ENCODE peak calls at places on chromosomes 2 and 18, in nine cellular contexts. I is left kidney; K is activated naive CD4-positive, alpha-beta T cell; X is activated CD4-positive, alpha-beta T cell treated with anti-CD3 and anti-CD28 coated beads, Interleukin-2, amount 50 U/mL, for 48 hours; C is NCI-H446 treated with DMSO at 0.1 percent for 48 hours; P is AG09319; N is NCI-H345; Y is HCT116; G is CD8-positive, alpha-beta T cell. H is an unnamed sample.

GRCh38 chr2:232928564-232929302 is 58.7 kb downstream of the SNORC start:
- DNase-seq in I (no peak), X (no peak), N (no peak), P (no peak), C (no peak), G (no peak), K (no peak), Y (no peak), H (no peak)

GRCh38 chr18:59022167-59022945 is 117.3 kb upstream of the SEC11C start:
- DNase-seq in K (no peak), X (no peak), Y (no peak), C (peak; percentile 77), G (no peak), N (no peak), I (peak; percentile 73), P (peak; percentile 88), H (peak; percentile 83)

GRCh38 chr2:98454073-98454472 is 9.4 kb downstream of the INPP4A start:
- DNase-seq in I (no peak), P (no peak), K (no peak), C (no peak), X (no peak), G (no peak), Y (no peak), N (no peak), H (no peak)

GRCh38 chr2:10188211-10188610 is 65.7 kb downstream of the RRM2 start:
- DNase-seq in K (no peak), P (no peak), Y (peak; percentile 35), G (no peak), C (no peak), I (peak; percentile 63), X (no peak), N (no peak), H (no peak)

GRCh38 chr18:12009581-12010140 is 28.4 kb downstream of the IMPA2 start:
- DNase-seq in P (no peak), K (no peak), Y (no peak), X (no peak), G (no peak), C (no peak), N (no peak), I (no peak), H (no peak)

GRCh38 chr2:181648478-181649155 is 8.3 kb downstream of the CERKL start:
- DNase-seq in G (no peak), Y (no peak), X (no peak), C (no peak), K (no peak), N (no peak), P (no peak), I (no peak), H (no peak)

GRCh38 chr18:62512532-62512931 is 10.3 kb upstream of the ZCCHC2 start:
- DNase-seq in P (no peak), C (no peak), Y (no peak), X (no peak), N (no peak), I (no peak), G (no peak), K (no peak), H (no peak)

GRCh38 chr18:24762417-24762816 is 302.0 kb downstream of the HRH4 start:
- DNase-seq in G (no peak), Y (no peak), X (no peak), P (no peak), N (no peak), I (no peak), K (no peak), C (peak; percentile 88), H (no peak)

GRCh38 chr2:68403199-68403644 is 38.1 kb downstream of the PLEK start:
- DNase-seq in K (no peak), G (no peak), P (no peak), C (no peak), I (peak; percentile 32), N (no peak), Y (no peak), X (no peak), H (no peak)

GRCh38 chr2:237354930-237355329 is 59.0 kb downstream of the COL6A3 start:
- DNase-seq in N (no peak), C (no peak), K (no peak), X (no peak), Y (no peak), I (peak; percentile 18), P (no peak), G (no peak), H (peak; percentile 22)

GRCh38 chr2:193935114-193935513 is 1721.9 kb upstream of the SLC39A10 start:
- DNase-seq in P (no peak), Y (no peak), G (no peak), N (no peak), K (no peak), C (no peak), X (no peak), I (no peak), H (no peak)

GRCh38 chr2:98389248-98389605 is 43.0 kb downstream of the CNGA3 start:
- DNase-seq in K (no peak), I (no peak), P (no peak), G (no peak), Y (no peak), N (no peak), C (no peak), X (no peak), H (no peak)

GRCh38 chr18:25047983-25048382 is 304.0 kb downstream of the ZNF521 start:
- DNase-seq in K (no peak), P (no peak), N (no peak), C (no peak), X (no peak), I (no peak), Y (no peak), G (no peak), H (no peak)

GRCh38 chr2:162312853-162313252 is 5.6 kb downstream of the IFIH1 start:
- DNase-seq in Y (no peak), G (no peak), C (no peak), K (no peak), N (no peak), I (no peak), P (no peak), X (no peak), H (no peak)

GRCh38 chr2:200810252-200810650 is 1.5 kb upstream of the BZW1 start:
- DNase-seq in Y (no peak), I (peak; percentile 15), K (no peak), G (no peak), N (no peak), C (no peak), P (peak; percentile 46), X (no peak), H (peak; percentile 62)

GRCh38 chr18:11654736-11655604 is 34.1 kb upstream of the GNAL start:
- DNase-seq in C (no peak), K (peak; percentile 21), G (peak; percentile 42), Y (peak; percentile 27), X (peak; percentile 69), P (no peak), N (peak; percentile 31), I (peak; percentile 72), H (peak; percentile 3)

GRCh38 chr2:218444692-218445357 is 25.9 kb downstream of the VIL1 start:
- DNase-seq in X (no peak), P (no peak), K (no peak), C (no peak), Y (no peak), N (no peak), G (no peak), I (no peak), H (no peak)

GRCh38 chr2:162579986-162580385 is 236.1 kb downstream of the GCA start:
- DNase-seq in G (no peak), P (no peak), X (no peak), I (peak; percentile 80), K (no peak), Y (no peak), N (no peak), C (no peak), H (no peak)

GRCh38 chr2:236910966-236911495 is 174.7 kb upstream of the COPS8 start:
- DNase-seq in I (no peak), Y (no peak), P (no peak), K (no peak), C (no peak), X (no peak), G (no peak), N (no peak), H (no peak)

GRCh38 chr2:226915846-226916360 is 80.0 kb downstream of the RHBDD1 start:
- DNase-seq in K (no peak), C (no peak), I (no peak), G (no peak), Y (no peak), P (no peak), N (no peak), X (no peak), H (no peak)

H was measured in fibroblast of the conjunctiva.